ENCODE peak calls at places on chromosomes 7 and 10, in four cellular contexts. I, L, X and F are unnamed samples.

GRCh38 chr7:70533614-70534013 is 598.3 kb upstream of the GALNT17 start:
- DNase-seq in I (no peak), L (no peak), X (no peak), F (no peak)

GRCh38 chr10:70722820-70723424 is 50.6 kb downstream of the ADAMTS14 start:
- DNase-seq in I (no peak), L (no peak), X (peak; percentile 66), F (peak; percentile 79)

GRCh38 chr10:96691761-96692160 is 28.6 kb downstream of the PIK3AP1 start:
- DNase-seq in I (no peak), L (no peak), X (no peak), F (no peak)

GRCh38 chr10:22429981-22430421 is 84.7 kb downstream of the SPAG6 start:
- DNase-seq in I (no peak), L (no peak), X (no peak), F (no peak)

GRCh38 chr10:110268442-110268841 is 36.3 kb downstream of the SMNDC1 start:
- DNase-seq in I (no peak), L (no peak), X (no peak), F (no peak)

GRCh38 chr10:10333622-10334021 is 684.0 kb upstream of the CELF2 start:
- DNase-seq in I (no peak), L (no peak), X (no peak), F (no peak)

GRCh38 chr7:26100940-26101339 is 51.1 kb upstream of the NFE2L3 start:
- DNase-seq in I (peak; percentile 22), L (no peak), X (no peak), F (no peak)

GRCh38 chr7:137096607-137097006 is 228.2 kb downstream of the CHRM2 start:
- DNase-seq in I (no peak), L (no peak), X (no peak), F (no peak)

GRCh38 chr10:112376578-112376855 is 2.6 kb downstream of the ACSL5 start:
- DNase-seq in I (no peak), L (no peak), X (no peak), F (no peak)

GRCh38 chr7:130197094-130197493 is 8.1 kb downstream of the TMEM209 start:
- DNase-seq in I (no peak), L (no peak), X (no peak), F (no peak)
- H3K36me3 ChIP-seq in I (peaks cover 5% of the 10 kb centered on the region), L (peaks cover 7% of the 10 kb centered on the region), X (peaks cover 54% of the 10 kb centered on the region), F (peaks cover 43% of the 10 kb centered on the region)

GRCh38 chr7:2525931-2526630 is 6.5 kb downstream of the LFNG start:
- DNase-seq in I (no peak), L (no peak), X (no peak), F (no peak)

GRCh38 chr7:2528481-2529095 is 9.0 kb downstream of the LFNG start:
- DNase-seq in I (no peak), L (peak; percentile 58), X (no peak), F (no peak)

GRCh38 chr7:2526659-2527504 is 7.3 kb downstream of the LFNG start:
- DNase-seq in I (no peak), L (peak; percentile 46), X (no peak), F (no peak)

GRCh38 chr7:2529161-2530075 is 9.8 kb downstream of the LFNG start:
- DNase-seq in I (peak; percentile 42), L (peak; percentile 93), X (no peak), F (peak; percentile 90)

DNA sequence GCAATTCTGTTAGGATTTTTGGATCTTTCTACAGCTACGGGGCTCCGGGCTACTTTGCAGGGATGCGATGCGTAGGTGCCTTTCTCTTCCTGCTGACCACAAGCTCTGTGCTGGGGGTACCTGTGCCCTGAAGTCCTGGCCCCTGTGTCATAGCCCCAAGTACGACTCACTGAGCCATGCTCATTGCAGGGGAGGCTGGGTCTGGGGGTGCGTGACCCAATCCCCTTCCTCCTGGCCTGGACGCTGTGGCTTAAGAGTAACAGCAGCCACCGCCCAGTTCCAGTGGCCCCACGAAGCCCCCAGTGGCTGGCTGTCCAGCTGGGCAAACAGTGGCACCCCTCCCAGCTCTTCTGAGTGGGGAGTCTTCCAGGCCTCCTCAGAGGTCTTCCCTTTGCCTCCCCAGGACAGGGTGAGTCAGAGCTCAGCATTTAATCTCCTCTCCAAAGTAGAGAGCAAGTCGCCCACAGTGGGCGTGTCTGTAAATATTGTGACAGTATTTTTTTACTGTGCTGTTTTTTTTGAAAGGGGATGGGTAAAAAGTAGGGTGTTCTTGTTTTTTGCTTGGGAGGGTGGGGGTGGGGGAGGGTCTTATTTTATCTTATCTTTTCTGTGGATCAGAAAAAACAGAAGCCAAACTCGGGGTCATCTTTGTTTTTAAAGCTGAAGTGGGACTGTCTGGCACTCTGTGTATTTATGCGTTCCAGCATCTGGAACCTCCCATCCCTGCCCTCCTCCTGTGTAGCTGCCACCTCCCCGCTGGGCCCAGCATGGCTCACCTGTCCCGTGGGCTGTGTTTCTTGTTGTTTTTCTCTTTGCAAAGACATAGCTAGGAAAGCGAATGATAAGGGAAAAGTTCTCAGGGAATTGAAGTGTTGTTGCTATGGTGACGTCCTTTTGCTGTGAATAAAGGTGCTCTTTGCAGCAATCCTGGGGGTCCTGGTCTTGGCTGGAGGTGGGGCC is 8.2 kb downstream of the LFNG start:
- DNase-seq in I (no peak), L (peak; percentile 60), X (no peak), F (peak; percentile 92)
- H3K4me1 ChIP-seq in I (peaks cover 78% of the 10 kb centered on the region), L (no peaks in the 10 kb centered on the region), X (peaks cover 69% of the 10 kb centered on the region), F (peaks cover 32% of the 10 kb centered on the region)

GRCh38 chr7:46291601-46292150 is 370.6 kb upstream of the IGFBP3 start:
- DNase-seq in I (peak; percentile 34), L (no peak), X (no peak), F (peak; percentile 92)

GRCh38 chr7:46286957-46287356 is 365.9 kb upstream of the IGFBP3 start:
- DNase-seq in I (no peak), L (no peak), X (no peak), F (no peak)

GRCh38 chr7:46290374-46291061 is 369.4 kb upstream of the IGFBP3 start:
- DNase-seq in I (no peak), L (no peak), X (no peak), F (no peak)

GRCh38 chr7:46288010-46288409 is 366.9 kb upstream of the IGFBP3 start:
- DNase-seq in I (no peak), L (no peak), X (no peak), F (no peak)

DNA sequence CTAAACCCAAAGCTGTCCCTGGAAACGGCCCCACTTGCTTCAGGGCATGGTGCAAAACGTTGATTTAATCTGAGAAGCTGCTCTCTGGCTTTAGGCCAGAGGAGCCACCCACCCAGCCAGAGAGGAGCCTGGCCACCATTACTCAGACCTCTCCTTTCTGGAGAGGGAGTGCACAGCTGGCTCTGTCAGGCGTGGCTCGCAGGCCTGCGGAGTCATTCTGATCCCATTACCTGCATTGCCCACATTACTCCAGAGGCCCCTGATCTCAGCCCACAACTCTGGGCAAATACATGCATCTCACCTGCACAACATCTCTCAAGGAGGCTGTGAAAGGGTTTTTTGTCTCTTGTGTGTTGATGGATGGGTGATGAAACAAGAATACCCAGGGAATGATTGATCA is 370.0 kb upstream of the IGFBP3 start:
- DNase-seq in I (no peak), L (no peak), X (no peak), F (peak; percentile 95)
- H3K4me3 ChIP-seq in I (no peak overlapping the region), L (no peak overlapping the region), X (no peak overlapping the region), F (peak overlapping the region; percentile 46)

GRCh38 chr10:79224992-79225391 is 122.3 kb upstream of the PPIF start:
- DNase-seq in I (no peak), L (no peak), X (no peak), F (no peak)
- H3K36me3 ChIP-seq in I (peaks cover 5% of the 10 kb centered on the region), L (no peaks in the 10 kb centered on the region), X (no peaks in the 10 kb centered on the region), F (peaks cover 19% of the 10 kb centered on the region)

GRCh38 chr10:102650655-102651454 is 6.6 kb downstream of the TRIM8 start:
- DNase-seq in I (no peak), L (no peak), X (no peak), F (no peak)
- H3K4me1 ChIP-seq in I (peaks cover 70% of the 10 kb centered on the region), L (no peaks in the 10 kb centered on the region), X (peaks cover 24% of the 10 kb centered on the region), F (peaks cover 40% of the 10 kb centered on the region)

DNA sequence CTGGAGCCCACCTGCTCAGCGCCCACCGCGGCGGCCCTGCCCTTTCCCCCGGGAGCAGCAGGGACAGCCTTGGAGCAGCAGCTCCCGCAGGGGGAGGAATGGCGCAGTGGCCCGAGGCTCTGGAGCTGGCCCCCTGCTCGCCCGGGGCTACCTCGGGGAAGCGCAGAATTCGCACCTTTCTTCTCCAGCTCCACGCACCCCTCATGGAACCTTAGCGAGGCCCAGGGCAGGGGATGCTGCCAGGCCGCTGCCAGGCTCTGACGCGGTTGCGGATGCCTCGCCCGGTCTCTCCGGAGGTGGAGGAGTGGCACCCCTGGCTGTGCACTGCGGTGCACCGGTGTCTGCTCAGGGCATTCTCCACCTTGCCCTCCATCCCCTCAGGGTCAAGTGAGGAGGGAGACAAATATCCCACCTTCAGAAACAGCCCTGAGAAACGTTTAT is 84.9 kb upstream of the MKI67 start:
- DNase-seq in I (no peak), L (no peak), X (no peak), F (no peak)
- H3K4me3 ChIP-seq in I (peak overlapping the region; percentile 63), L (no peak overlapping the region), X (no peak overlapping the region), F (no peak overlapping the region)

DNA sequence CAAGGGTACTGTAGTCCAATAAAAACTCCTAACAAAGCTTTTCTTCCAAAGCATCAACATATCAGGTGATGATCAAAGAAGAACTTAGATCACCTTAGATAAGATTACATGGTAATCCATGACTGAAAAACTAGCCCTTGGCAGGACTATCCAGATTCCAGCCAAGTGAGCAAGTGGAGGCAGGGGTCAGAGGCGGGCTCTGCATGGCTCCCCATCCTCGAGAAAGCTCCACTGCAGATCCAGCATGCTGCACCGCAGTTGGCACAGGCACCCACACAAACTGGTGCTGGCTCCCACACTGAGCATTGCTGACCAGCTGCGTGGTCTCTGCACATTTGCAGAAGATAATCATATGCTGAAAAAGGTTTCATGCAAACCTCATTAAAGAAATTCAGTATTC is 10.1 kb downstream of the PSAP start:
- DNase-seq in I (no peak), L (peak; percentile 40), X (no peak), F (no peak)
- H3K36me3 ChIP-seq in I (no peaks in the 10 kb centered on the region), L (no peaks in the 10 kb centered on the region), X (no peaks in the 10 kb centered on the region), F (no peaks in the 10 kb centered on the region)